ENCODE peak calls at places on chromosomes 7 and 10, in five cellular contexts. One of them, this sample, is unnamed.

GRCh38 chr10:102880256-102880655 is 11.0 kb downstream of the AS3MT start:
- DNase-seq in HFF-Myc: no peak
- DNase-seq in LoVo: no peak
- DNase-seq in psoas muscle: no peak
- DNase-seq in spleen: no peak
- DNase-seq in this sample: no peak

GRCh38 chr7:18753972-18754610 is 258.5 kb downstream of the HDAC9 start:
- DNase-seq in HFF-Myc: no peak
- DNase-seq in LoVo: no peak
- DNase-seq in psoas muscle: no peak
- DNase-seq in spleen: no peak
- DNase-seq in this sample: no peak

GRCh38 chr10:26997610-26998009 is 102.7 kb downstream of the ANKRD26 start:
- DNase-seq in HFF-Myc: no peak
- DNase-seq in LoVo: no peak
- DNase-seq in psoas muscle: no peak
- DNase-seq in spleen: no peak
- DNase-seq in this sample: no peak

GRCh38 chr10:33005322-33006282 is 47.6 kb upstream of the ITGB1 start:
- DNase-seq in HFF-Myc: peak; percentile 73
- DNase-seq in LoVo: peak; percentile 91
- DNase-seq in psoas muscle: peak; percentile 86
- DNase-seq in spleen: peak; percentile 85
- DNase-seq in this sample: peak; percentile 85

GRCh38 chr7:75971309-75971960 is 23.0 kb downstream of the TMEM120A start:
- DNase-seq in HFF-Myc: no peak
- DNase-seq in LoVo: no peak
- DNase-seq in psoas muscle: no peak
- DNase-seq in spleen: no peak
- DNase-seq in this sample: no peak

GRCh38 chr7:5476001-5476400 is 52.4 kb upstream of the TNRC18 start:
- DNase-seq in HFF-Myc: no peak
- DNase-seq in LoVo: no peak
- DNase-seq in psoas muscle: no peak
- DNase-seq in spleen: no peak
- DNase-seq in this sample: no peak

GRCh38 chr10:58573144-58573543 is 60.5 kb downstream of the BICC1 start:
- DNase-seq in HFF-Myc: no peak
- DNase-seq in LoVo: no peak
- DNase-seq in psoas muscle: no peak
- DNase-seq in spleen: no peak
- DNase-seq in this sample: no peak

GRCh38 chr10:69389827-69390490 is 26.8 kb downstream of the TACR2 start:
- DNase-seq in HFF-Myc: no peak
- DNase-seq in LoVo: no peak
- DNase-seq in psoas muscle: no peak
- DNase-seq in spleen: no peak
- DNase-seq in this sample: no peak

GRCh38 chr7:83588602-83589240 is 60.2 kb downstream of the SEMA3E start:
- DNase-seq in HFF-Myc: no peak
- DNase-seq in LoVo: no peak
- DNase-seq in psoas muscle: no peak
- DNase-seq in spleen: no peak
- DNase-seq in this sample: no peak

GRCh38 chr7:97595439-97595838 is 136.4 kb upstream of the TAC1 start:
- DNase-seq in HFF-Myc: no peak
- DNase-seq in LoVo: no peak
- DNase-seq in psoas muscle: no peak
- DNase-seq in spleen: no peak
- DNase-seq in this sample: no peak

GRCh38 chr10:102752934-102753664 is 9.4 kb downstream of the WBP1L start:
- DNase-seq in HFF-Myc: no peak
- DNase-seq in LoVo: no peak
- DNase-seq in psoas muscle: no peak
- DNase-seq in spleen: peak; percentile 61
- DNase-seq in this sample: peak; percentile 51

GRCh38 chr7:1296727-1297475 is 64.2 kb downstream of the UNCX start:
- DNase-seq in HFF-Myc: no peak
- DNase-seq in LoVo: no peak
- DNase-seq in psoas muscle: no peak
- DNase-seq in spleen: peak; percentile 42
- DNase-seq in this sample: no peak

GRCh38 chr7:17696422-17696821 is 243.9 kb downstream of the SNX13 start:
- DNase-seq in HFF-Myc: no peak
- DNase-seq in LoVo: peak; percentile 58
- DNase-seq in psoas muscle: peak; percentile 84
- DNase-seq in spleen: no peak
- DNase-seq in this sample: peak; percentile 17

GRCh38 chr10:24215193-24215592 is 6.3 kb downstream of the KIAA1217 start:
- DNase-seq in HFF-Myc: no peak
- DNase-seq in LoVo: no peak
- DNase-seq in psoas muscle: no peak
- DNase-seq in spleen: no peak
- DNase-seq in this sample: no peak

GRCh38 chr7:5598261-5598761 is 174.7 kb upstream of the TNRC18 start:
- DNase-seq in HFF-Myc: no peak
- DNase-seq in LoVo: no peak
- DNase-seq in psoas muscle: no peak
- DNase-seq in spleen: no peak
- DNase-seq in this sample: no peak

GRCh38 chr10:112988839-112989406 is 38.9 kb downstream of the TCF7L2 start:
- DNase-seq in HFF-Myc: no peak
- DNase-seq in LoVo: no peak
- DNase-seq in psoas muscle: no peak
- DNase-seq in spleen: no peak
- DNase-seq in this sample: no peak

GRCh38 chr7:142463401-142463850 is 205.6 kb upstream of the PRSS58 start:
- DNase-seq in HFF-Myc: no peak
- DNase-seq in LoVo: no peak
- DNase-seq in psoas muscle: no peak
- DNase-seq in spleen: no peak
- DNase-seq in this sample: no peak

GRCh38 chr10:17430647-17431355 is 23.6 kb downstream of the ST8SIA6 start:
- DNase-seq in HFF-Myc: peak; percentile 41
- DNase-seq in LoVo: peak; percentile 75
- DNase-seq in psoas muscle: peak; percentile 53
- DNase-seq in spleen: no peak
- DNase-seq in this sample: peak; percentile 55

GRCh38 chr10:74913321-74913980 is 87.1 kb downstream of the KAT6B start:
- DNase-seq in HFF-Myc: no peak
- DNase-seq in LoVo: no peak
- DNase-seq in psoas muscle: no peak
- DNase-seq in spleen: no peak
- DNase-seq in this sample: no peak

GRCh38 chr7:51220226-51220625 is 96.4 kb downstream of the COBL start:
- DNase-seq in HFF-Myc: no peak
- DNase-seq in LoVo: no peak
- DNase-seq in psoas muscle: no peak
- DNase-seq in spleen: no peak
- DNase-seq in this sample: no peak

GRCh38 chr10:82558208-82558607 is 683.2 kb downstream of the NRG3 start:
- DNase-seq in HFF-Myc: no peak
- DNase-seq in LoVo: no peak
- DNase-seq in psoas muscle: no peak
- DNase-seq in spleen: no peak
- DNase-seq in this sample: no peak

GRCh38 chr10:96049340-96049739 is 6.0 kb downstream of the CCNJ start:
- DNase-seq in HFF-Myc: no peak
- DNase-seq in LoVo: no peak
- DNase-seq in psoas muscle: no peak
- DNase-seq in spleen: no peak
- DNase-seq in this sample: no peak

GRCh38 chr7:3301831-3302618 is 973 bp downstream of the SDK1 start:
- DNase-seq in HFF-Myc: no peak
- DNase-seq in LoVo: no peak
- DNase-seq in psoas muscle: no peak
- DNase-seq in spleen: peak; percentile 81
- DNase-seq in this sample: no peak

GRCh38 chr7:130037703-130038102 is 13.5 kb downstream of the ZC3HC1 start:
- DNase-seq in HFF-Myc: no peak
- DNase-seq in LoVo: no peak
- DNase-seq in psoas muscle: no peak
- DNase-seq in spleen: no peak
- DNase-seq in this sample: no peak

GRCh38 chr7:147308539-147308938 is 1191.9 kb downstream of the CNTNAP2 start:
- DNase-seq in HFF-Myc: no peak
- DNase-seq in LoVo: no peak
- DNase-seq in psoas muscle: no peak
- DNase-seq in spleen: no peak
- DNase-seq in this sample: no peak